ENCODE peak calls at places on chromosome 21, in eight cellular contexts. One of them, this sample, is unnamed.

GRCh38 chr21:26776320-26777021 is 68.7 kb downstream of the ADAMTS1 start:
- DNase-seq in right lobe of liver: no peak
- DNase-seq in CD8-positive, alpha-beta T cell: no peak
- DNase-seq in A673: no peak
- DNase-seq in Peyer's patch: no peak
- DNase-seq in lower lobe of right lung: no peak
- DNase-seq in fibroblast of lung: peak; percentile 73
- DNase-seq in GM23338: no peak
- DNase-seq in this sample: no peak

GRCh38 chr21:26708223-26708800 is 135.2 kb upstream of the CYYR1 start:
- DNase-seq in GM23338: no peak
- DNase-seq in fibroblast of lung: no peak
- DNase-seq in CD8-positive, alpha-beta T cell: no peak
- DNase-seq in lower lobe of right lung: no peak
- DNase-seq in A673: no peak
- DNase-seq in Peyer's patch: no peak
- DNase-seq in right lobe of liver: no peak
- DNase-seq in this sample: no peak

GRCh38 chr21:39863111-39863510 is 4.1 kb upstream of the PCP4 start:
- DNase-seq in lower lobe of right lung: peak; percentile 65
- DNase-seq in A673: no peak
- DNase-seq in fibroblast of lung: no peak
- DNase-seq in right lobe of liver: no peak
- DNase-seq in GM23338: no peak
- DNase-seq in Peyer's patch: no peak
- DNase-seq in CD8-positive, alpha-beta T cell: no peak
- DNase-seq in this sample: no peak

GRCh38 chr21:29465528-29465927 is 166.8 kb downstream of the BACH1 start:
- DNase-seq in lower lobe of right lung: no peak
- DNase-seq in fibroblast of lung: no peak
- DNase-seq in A673: peak; percentile 58
- DNase-seq in GM23338: no peak
- DNase-seq in right lobe of liver: no peak
- DNase-seq in CD8-positive, alpha-beta T cell: no peak
- DNase-seq in Peyer's patch: no peak
- DNase-seq in this sample: no peak

GRCh38 chr21:29217818-29218252 is 80.9 kb upstream of the BACH1 start:
- DNase-seq in Peyer's patch: no peak
- DNase-seq in fibroblast of lung: peak; percentile 98
- DNase-seq in A673: peak; percentile 61
- DNase-seq in lower lobe of right lung: no peak
- DNase-seq in right lobe of liver: no peak
- DNase-seq in CD8-positive, alpha-beta T cell: no peak
- DNase-seq in GM23338: no peak
- DNase-seq in this sample: no peak

GRCh38 chr21:27366846-27367245 is 400.0 kb upstream of the ADAMTS5 start:
- DNase-seq in A673: no peak
- DNase-seq in lower lobe of right lung: no peak
- DNase-seq in GM23338: no peak
- DNase-seq in right lobe of liver: no peak
- DNase-seq in Peyer's patch: no peak
- DNase-seq in CD8-positive, alpha-beta T cell: no peak
- DNase-seq in fibroblast of lung: no peak
- DNase-seq in this sample: no peak

GRCh38 chr21:26966360-26966977 is 419 bp downstream of the ADAMTS5 start:
- DNase-seq in CD8-positive, alpha-beta T cell: no peak
- DNase-seq in Peyer's patch: no peak
- DNase-seq in GM23338: peak; percentile 50
- DNase-seq in fibroblast of lung: no peak
- DNase-seq in A673: no peak
- DNase-seq in lower lobe of right lung: peak; percentile 40
- DNase-seq in right lobe of liver: no peak
- DNase-seq in this sample: no peak

GRCh38 chr21:27722095-27722494 is 755.2 kb upstream of the ADAMTS5 start:
- DNase-seq in Peyer's patch: no peak
- DNase-seq in fibroblast of lung: no peak
- DNase-seq in lower lobe of right lung: no peak
- DNase-seq in A673: no peak
- DNase-seq in CD8-positive, alpha-beta T cell: no peak
- DNase-seq in right lobe of liver: no peak
- DNase-seq in GM23338: peak; percentile 16
- DNase-seq in this sample: no peak

GRCh38 chr21:36694041-36694515 is 4.8 kb upstream of the SIM2 start:
- DNase-seq in CD8-positive, alpha-beta T cell: no peak
- DNase-seq in GM23338: peak; percentile 47
- DNase-seq in lower lobe of right lung: no peak
- DNase-seq in Peyer's patch: no peak
- DNase-seq in right lobe of liver: no peak
- DNase-seq in fibroblast of lung: peak; percentile 52
- DNase-seq in A673: no peak
- DNase-seq in this sample: peak; percentile 67

GRCh38 chr21:14875704-14876364 is 189.0 kb downstream of the NRIP1 start:
- DNase-seq in lower lobe of right lung: no peak
- DNase-seq in fibroblast of lung: no peak
- DNase-seq in right lobe of liver: no peak
- DNase-seq in Peyer's patch: no peak
- DNase-seq in A673: no peak
- DNase-seq in CD8-positive, alpha-beta T cell: no peak
- DNase-seq in GM23338: no peak
- DNase-seq in this sample: no peak

GRCh38 chr21:29641635-29642550 is 297.9 kb downstream of the GRIK1 start:
- DNase-seq in CD8-positive, alpha-beta T cell: no peak
- DNase-seq in A673: no peak
- DNase-seq in lower lobe of right lung: no peak
- DNase-seq in Peyer's patch: no peak
- DNase-seq in fibroblast of lung: no peak
- DNase-seq in right lobe of liver: no peak
- DNase-seq in GM23338: no peak
- DNase-seq in this sample: no peak

GRCh38 chr21:17396948-17397347 is 115.9 kb upstream of the CXADR start:
- DNase-seq in right lobe of liver: no peak
- DNase-seq in lower lobe of right lung: no peak
- DNase-seq in fibroblast of lung: no peak
- DNase-seq in GM23338: no peak
- DNase-seq in A673: no peak
- DNase-seq in Peyer's patch: no peak
- DNase-seq in CD8-positive, alpha-beta T cell: no peak
- DNase-seq in this sample: no peak

GRCh38 chr21:25396135-25396711 is 211.1 kb downstream of the MRPL39 start:
- DNase-seq in right lobe of liver: no peak
- DNase-seq in GM23338: no peak
- DNase-seq in CD8-positive, alpha-beta T cell: no peak
- DNase-seq in lower lobe of right lung: no peak
- DNase-seq in Peyer's patch: no peak
- DNase-seq in fibroblast of lung: no peak
- DNase-seq in A673: no peak
- DNase-seq in this sample: no peak
- H3K4me3 ChIP-seq in right lobe of liver: no peak overlapping the region
- H3K4me3 ChIP-seq in GM23338: no peak overlapping the region
- H3K4me3 ChIP-seq in CD8-positive, alpha-beta T cell: no peak overlapping the region
- H3K4me3 ChIP-seq in lower lobe of right lung: no peak overlapping the region
- H3K4me3 ChIP-seq in Peyer's patch: no peak overlapping the region
- H3K4me3 ChIP-seq in fibroblast of lung: no peak overlapping the region
- H3K4me3 ChIP-seq in A673: no peak overlapping the region
- H3K4me3 ChIP-seq in this sample: no peak overlapping the region

DNA sequence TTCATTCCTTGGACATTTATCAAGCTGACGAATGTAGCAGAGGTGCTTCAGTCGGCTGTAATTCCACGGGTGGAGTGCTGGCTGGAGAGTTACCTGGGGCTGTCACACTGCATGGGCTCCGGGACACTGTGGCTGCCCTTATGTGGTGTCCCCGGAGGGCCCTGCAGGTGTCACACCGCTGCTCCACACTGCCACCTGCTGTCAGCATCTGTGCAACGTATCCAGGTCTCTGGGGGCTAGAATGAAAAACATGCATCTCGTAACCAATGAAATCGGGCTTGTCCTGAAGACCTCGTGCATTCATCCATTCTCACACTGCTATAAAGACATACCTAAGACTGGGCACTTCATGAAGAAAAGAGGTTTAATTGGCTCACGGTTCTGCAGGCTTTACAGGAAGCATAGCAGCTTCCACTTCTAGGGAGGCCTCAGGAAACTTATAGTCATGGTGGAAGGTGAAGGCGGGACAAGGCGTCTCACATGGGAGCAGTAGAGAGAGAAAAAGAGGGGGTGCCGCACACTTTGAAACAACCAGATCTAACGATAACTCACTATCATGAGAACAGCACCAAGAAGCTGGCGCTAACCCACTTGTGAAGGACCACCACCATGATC is 46.7 kb upstream of the PCBP3 start:
- DNase-seq in fibroblast of lung: peak; percentile 36
- DNase-seq in Peyer's patch: peak; percentile 83
- DNase-seq in lower lobe of right lung: peak; percentile 87
- DNase-seq in A673: peak; percentile 60
- DNase-seq in CD8-positive, alpha-beta T cell: peak; percentile 78
- DNase-seq in right lobe of liver: peak; percentile 83
- DNase-seq in GM23338: peak; percentile 91
- DNase-seq in this sample: peak; percentile 93
- H3K27me3 ChIP-seq in fibroblast of lung: peaks cover 3% of the 10 kb centered on the region
- H3K27me3 ChIP-seq in Peyer's patch: no peaks in the 10 kb centered on the region
- H3K27me3 ChIP-seq in lower lobe of right lung: no peaks in the 10 kb centered on the region
- H3K27me3 ChIP-seq in A673: no peaks in the 10 kb centered on the region
- H3K27me3 ChIP-seq in CD8-positive, alpha-beta T cell: no peaks in the 10 kb centered on the region
- H3K27me3 ChIP-seq in right lobe of liver: no peaks in the 10 kb centered on the region
- H3K27me3 ChIP-seq in GM23338: no peaks in the 10 kb centered on the region
- H3K27me3 ChIP-seq in this sample: no peaks in the 10 kb centered on the region

GRCh38 chr21:41834926-41835663 is 44.0 kb downstream of the PRDM15 start:
- DNase-seq in GM23338: no peak
- DNase-seq in Peyer's patch: peak; percentile 21
- DNase-seq in A673: no peak
- DNase-seq in lower lobe of right lung: no peak
- DNase-seq in fibroblast of lung: no peak
- DNase-seq in right lobe of liver: no peak
- DNase-seq in CD8-positive, alpha-beta T cell: no peak
- DNase-seq in this sample: no peak

GRCh38 chr21:41834252-41834925 is 44.8 kb downstream of the PRDM15 start:
- DNase-seq in CD8-positive, alpha-beta T cell: no peak
- DNase-seq in Peyer's patch: peak; percentile 42
- DNase-seq in fibroblast of lung: no peak
- DNase-seq in lower lobe of right lung: no peak
- DNase-seq in right lobe of liver: no peak
- DNase-seq in A673: no peak
- DNase-seq in GM23338: no peak
- DNase-seq in this sample: peak; percentile 47

GRCh38 chr21:41831453-41831831 is 47.7 kb downstream of the PRDM15 start:
- DNase-seq in CD8-positive, alpha-beta T cell: no peak
- DNase-seq in Peyer's patch: no peak
- DNase-seq in right lobe of liver: no peak
- DNase-seq in lower lobe of right lung: no peak
- DNase-seq in GM23338: no peak
- DNase-seq in A673: no peak
- DNase-seq in fibroblast of lung: no peak
- DNase-seq in this sample: no peak

GRCh38 chr21:41832230-41833137 is 46.7 kb downstream of the PRDM15 start:
- DNase-seq in A673: no peak
- DNase-seq in Peyer's patch: peak; percentile 35
- DNase-seq in fibroblast of lung: no peak
- DNase-seq in GM23338: no peak
- DNase-seq in right lobe of liver: no peak
- DNase-seq in CD8-positive, alpha-beta T cell: no peak
- DNase-seq in lower lobe of right lung: no peak
- DNase-seq in this sample: peak; percentile 53

DNA sequence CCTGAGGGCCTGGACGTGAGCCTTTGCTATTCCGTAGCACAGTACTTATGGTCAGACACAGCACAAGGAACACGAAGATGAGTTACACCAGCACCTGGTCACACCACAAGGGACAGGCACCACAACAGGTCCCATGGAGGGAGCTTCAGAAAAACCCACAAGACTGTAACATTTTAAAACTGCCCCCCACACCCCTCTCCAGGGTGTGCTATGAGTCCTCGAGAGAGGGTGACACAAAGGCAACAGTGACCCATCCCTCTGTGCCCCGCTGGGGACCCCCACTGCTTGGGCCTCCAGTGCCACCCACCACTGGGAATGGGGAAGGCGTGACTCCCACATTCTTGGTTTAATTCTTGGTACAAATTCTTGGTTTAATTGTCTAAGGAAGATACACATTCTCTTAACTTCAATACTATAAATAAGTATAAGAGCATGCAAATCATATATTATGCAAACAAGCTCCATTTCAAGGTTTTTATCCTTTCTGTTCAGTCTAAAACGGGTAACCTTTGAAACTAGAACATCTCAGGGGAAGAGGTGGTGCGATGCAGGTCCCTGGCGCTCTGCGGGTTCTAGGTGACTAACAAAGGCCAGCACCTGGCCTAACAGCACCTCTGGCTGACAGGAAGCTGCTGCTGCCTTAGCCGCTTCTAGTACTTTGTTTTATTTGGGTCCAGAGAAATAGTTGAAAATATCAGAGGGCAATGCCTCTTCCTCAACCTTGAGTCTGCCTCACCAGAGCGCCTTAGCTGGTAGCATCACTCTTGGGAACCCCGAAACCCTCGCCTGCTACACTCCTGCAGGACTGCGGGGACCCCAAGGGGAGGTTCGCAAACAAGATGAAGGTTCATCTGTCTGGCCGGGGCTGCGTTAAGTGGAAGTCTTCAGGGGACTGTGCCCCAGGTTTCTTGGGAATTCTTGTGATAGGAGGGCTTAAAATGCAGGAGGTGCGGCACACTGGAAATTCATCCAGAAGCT is 45.7 kb downstream of the PRDM15 start:
- DNase-seq in A673: no peak
- DNase-seq in GM23338: no peak
- DNase-seq in lower lobe of right lung: no peak
- DNase-seq in right lobe of liver: no peak
- DNase-seq in CD8-positive, alpha-beta T cell: no peak
- DNase-seq in Peyer's patch: no peak
- DNase-seq in fibroblast of lung: no peak
- DNase-seq in this sample: no peak
- H3K4me3 ChIP-seq in A673: no peak overlapping the region
- H3K4me3 ChIP-seq in GM23338: no peak overlapping the region
- H3K4me3 ChIP-seq in lower lobe of right lung: no peak overlapping the region
- H3K4me3 ChIP-seq in right lobe of liver: no peak overlapping the region
- H3K4me3 ChIP-seq in CD8-positive, alpha-beta T cell: no peak overlapping the region
- H3K4me3 ChIP-seq in Peyer's patch: no peak overlapping the region
- H3K4me3 ChIP-seq in fibroblast of lung: no peak overlapping the region
- H3K4me3 ChIP-seq in this sample: no peak overlapping the region

GRCh38 chr21:33128538-33128937 is 58.6 kb downstream of the OLIG1 start:
- DNase-seq in right lobe of liver: no peak
- DNase-seq in lower lobe of right lung: no peak
- DNase-seq in CD8-positive, alpha-beta T cell: no peak
- DNase-seq in GM23338: no peak
- DNase-seq in A673: no peak
- DNase-seq in fibroblast of lung: no peak
- DNase-seq in Peyer's patch: no peak
- DNase-seq in this sample: no peak

GRCh38 chr21:33124879-33125278 is 54.9 kb downstream of the OLIG1 start:
- DNase-seq in lower lobe of right lung: no peak
- DNase-seq in GM23338: no peak
- DNase-seq in A673: no peak
- DNase-seq in CD8-positive, alpha-beta T cell: no peak
- DNase-seq in right lobe of liver: no peak
- DNase-seq in Peyer's patch: no peak
- DNase-seq in fibroblast of lung: no peak
- DNase-seq in this sample: no peak

GRCh38 chr21:33125981-33126380 is 56.0 kb downstream of the OLIG1 start:
- DNase-seq in right lobe of liver: no peak
- DNase-seq in A673: no peak
- DNase-seq in Peyer's patch: no peak
- DNase-seq in fibroblast of lung: no peak
- DNase-seq in CD8-positive, alpha-beta T cell: no peak
- DNase-seq in lower lobe of right lung: no peak
- DNase-seq in GM23338: no peak
- DNase-seq in this sample: no peak

GRCh38 chr21:33127154-33127893 is 57.4 kb downstream of the OLIG1 start:
- DNase-seq in GM23338: peak; percentile 91
- DNase-seq in Peyer's patch: peak; percentile 60
- DNase-seq in lower lobe of right lung: peak; percentile 63
- DNase-seq in A673: peak; percentile 66
- DNase-seq in right lobe of liver: peak; percentile 68
- DNase-seq in CD8-positive, alpha-beta T cell: peak; percentile 38
- DNase-seq in fibroblast of lung: peak; percentile 75
- DNase-seq in this sample: peak; percentile 82

GRCh38 chr21:33126569-33126968 is 56.6 kb downstream of the OLIG1 start:
- DNase-seq in right lobe of liver: no peak
- DNase-seq in fibroblast of lung: no peak
- DNase-seq in GM23338: no peak
- DNase-seq in Peyer's patch: no peak
- DNase-seq in CD8-positive, alpha-beta T cell: no peak
- DNase-seq in A673: no peak
- DNase-seq in lower lobe of right lung: no peak
- DNase-seq in this sample: no peak
- H3K27me3 ChIP-seq in right lobe of liver: no peaks in the 10 kb centered on the region
- H3K27me3 ChIP-seq in fibroblast of lung: peaks cover 11% of the 10 kb centered on the region
- H3K27me3 ChIP-seq in GM23338: peaks cover 17% of the 10 kb centered on the region
- H3K27me3 ChIP-seq in Peyer's patch: no peaks in the 10 kb centered on the region
- H3K27me3 ChIP-seq in CD8-positive, alpha-beta T cell: no peaks in the 10 kb centered on the region
- H3K27me3 ChIP-seq in A673: peaks cover 66% of the 10 kb centered on the region
- H3K27me3 ChIP-seq in lower lobe of right lung: peaks cover 11% of the 10 kb centered on the region
- H3K27me3 ChIP-seq in this sample: no peaks in the 10 kb centered on the region